ENCODE peak calls at places on chromosomes 5 and 9, in nine cellular contexts. O, R, T, H, V, L, J, X and Q are unnamed samples.

GRCh38 chr5:180785794-180786221 is 16.8 kb downstream of the MGAT1 start:
- DNase-seq in O (no peak), V (peak), J (no peak), X (no peak), T (no peak), L (no peak), R (no peak), H (no peak), Q (no peak)

GRCh38 chr9:95778957-95779356 is 96.5 kb upstream of the ERCC6L2 start:
- DNase-seq in H (no peak), T (no peak), X (no peak), L (no peak), R (no peak), V (no peak), J (no peak), O (no peak), Q (no peak)

GRCh38 chr5:145793574-145793973 is 41.6 kb downstream of the PRELID2 start:
- DNase-seq in J (no peak), L (no peak), V (no peak), T (no peak), O (no peak), H (no peak), R (no peak), X (no peak), Q (no peak)

GRCh38 chr9:132769895-132770774 is 99.9 kb downstream of the GTF3C4 start:
- DNase-seq in V (peak), J (no peak), O (peak), X (peak), H (no peak), T (no peak), L (peak), R (peak), Q (no peak)

GRCh38 chr9:79616013-79616412 is 44.2 kb downstream of the TLE4 start:
- DNase-seq in H (no peak), V (no peak), J (no peak), X (no peak), L (no peak), T (no peak), O (no peak), R (no peak), Q (no peak)

GRCh38 chr5:156019786-156020185 is 307.2 kb upstream of the SGCD start:
- DNase-seq in R (no peak), H (no peak), X (no peak), J (no peak), O (no peak), T (no peak), V (no peak), L (no peak), Q (no peak)

GRCh38 chr5:141779642-141780041 is 97.6 kb upstream of the ARAP3 start:
- DNase-seq in H (no peak), J (no peak), V (no peak), X (no peak), R (no peak), O (no peak), L (no peak), T (no peak), Q (no peak)

GRCh38 chr5:41748631-41749030 is 121.6 kb downstream of the OXCT1 start:
- DNase-seq in V (no peak), T (no peak), X (no peak), H (no peak), O (peak), L (no peak), R (no peak), J (no peak), Q (peak)

GRCh38 chr9:91422832-91423711 is 560 bp downstream of the NFIL3 start:
- DNase-seq in L (peak), H (no peak), X (peak), O (no peak), T (no peak), R (peak), V (peak), J (no peak), Q (no peak)

GRCh38 chr9:27497883-27498553 is 26.1 kb upstream of the IFNK start:
- DNase-seq in J (no peak), X (no peak), V (no peak), H (no peak), R (no peak), T (no peak), O (no peak), L (no peak), Q (no peak)

GRCh38 chr5:126395198-126395597 is 28.0 kb upstream of the GRAMD2B start:
- DNase-seq in H (no peak), O (no peak), V (peak), R (no peak), T (no peak), X (no peak), J (no peak), L (no peak), Q (no peak)

GRCh38 chr9:130423272-130423671 is 21.5 kb upstream of the ASS1 start:
- DNase-seq in R (no peak), O (no peak), T (no peak), V (no peak), X (no peak), H (peak), J (no peak), L (no peak), Q (no peak)

GRCh38 chr9:10785255-10785654 is 172.5 kb upstream of the PTPRD start:
- DNase-seq in J (no peak), V (no peak), R (no peak), T (no peak), O (no peak), L (no peak), X (no peak), H (no peak), Q (no peak)

GRCh38 chr5:61850696-61851095 is 455.3 kb upstream of the KIF2A start:
- DNase-seq in H (no peak), T (no peak), O (no peak), V (no peak), L (no peak), R (no peak), X (no peak), J (no peak), Q (no peak)

GRCh38 chr9:69599232-69599971 is 72.8 kb downstream of the APBA1 start:
- DNase-seq in T (no peak), J (no peak), V (no peak), X (no peak), H (no peak), O (no peak), L (no peak), R (no peak), Q (no peak)

GRCh38 chr5:19837536-19838179 is 150.3 kb downstream of the CDH18 start:
- DNase-seq in L (no peak), J (no peak), O (no peak), R (no peak), T (no peak), X (no peak), V (no peak), H (no peak), Q (no peak)

DNA sequence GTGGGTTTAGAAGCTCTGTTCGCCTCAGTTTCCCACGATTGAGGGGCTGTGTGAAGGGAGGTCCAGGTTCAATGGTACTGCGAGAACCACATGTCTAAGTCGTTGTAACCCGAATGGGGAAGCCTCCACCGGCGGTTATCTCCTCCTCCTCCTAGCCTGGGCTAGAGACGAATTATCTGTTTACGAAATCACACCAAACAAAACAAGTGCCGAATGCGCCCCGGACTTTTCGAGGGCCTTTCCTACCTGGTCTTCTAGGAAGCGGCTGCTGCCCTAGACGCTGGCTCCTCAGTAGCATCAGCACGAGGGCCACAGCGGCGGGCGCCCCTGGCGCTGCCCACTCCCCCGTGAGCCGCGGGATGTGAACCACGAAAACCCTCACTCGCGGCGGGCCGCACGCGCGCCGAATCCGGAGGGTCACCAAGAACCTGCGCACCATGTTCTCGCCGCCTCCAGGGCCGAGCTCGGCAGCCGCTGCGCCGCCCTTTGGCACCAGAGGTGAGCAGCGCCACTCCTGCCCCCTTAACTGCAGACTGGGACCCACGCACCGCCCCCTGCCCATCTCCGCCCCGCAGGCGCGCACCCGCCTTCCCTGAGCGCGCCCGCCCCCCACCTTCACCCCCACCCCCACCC is at the start of gene CDKN2A:
- DNase-seq in X (no peak), O (no peak), R (no peak), V (peak), T (no peak), J (no peak), H (peak), L (no peak), Q (no peak)
- TF ChIP-seq REST in X (no peak), O (no peak), R (no peak), V (no peak), T (no peak), J (no peak), H (no peak), L (no peak), Q (no peak)

DNA sequence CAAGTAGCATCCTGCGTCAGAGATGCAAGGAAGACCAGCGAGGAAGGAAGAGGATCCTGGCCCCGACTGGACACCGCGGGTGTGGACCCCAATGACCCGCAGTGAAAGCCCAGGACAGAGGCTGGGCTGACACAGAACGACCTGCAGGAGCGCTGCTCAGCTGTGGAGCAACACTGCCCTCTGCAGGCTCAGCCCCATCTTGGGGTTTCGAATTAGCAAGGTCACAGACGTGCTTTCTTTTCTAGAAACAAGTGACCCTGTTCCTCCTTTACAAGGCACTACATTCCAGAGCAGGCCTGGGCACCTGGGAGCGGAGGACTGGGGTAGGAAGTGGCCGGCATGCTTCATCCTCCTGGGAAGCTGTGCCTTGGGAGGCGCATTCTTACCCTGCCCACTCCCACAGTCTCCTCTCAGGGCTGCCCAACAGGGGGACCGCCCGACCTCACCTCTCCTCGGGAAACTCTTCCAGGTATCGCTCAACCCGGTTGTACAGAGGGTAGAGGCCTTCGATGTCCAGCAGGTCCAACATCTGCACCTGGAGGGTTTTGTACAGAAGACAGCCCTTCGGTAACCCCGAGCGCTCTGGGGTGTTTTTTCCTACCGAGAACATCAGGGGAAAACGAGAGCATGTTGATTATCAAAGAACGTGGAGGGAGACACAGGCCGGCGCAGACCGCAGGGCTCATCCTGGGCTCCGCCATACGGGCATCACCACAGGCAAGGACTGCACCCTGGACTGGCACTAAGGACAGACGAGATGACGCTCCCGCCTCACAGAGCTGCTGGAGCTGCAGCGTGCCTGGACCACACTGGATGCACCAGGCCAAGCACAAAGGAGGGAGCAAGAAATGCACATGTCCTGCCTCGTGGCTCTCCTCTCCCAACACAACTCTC is 35.0 kb downstream of the IPPK start:
- DNase-seq in T (peak), O (peak), X (peak), H (peak), L (peak), R (peak), V (peak), J (peak), Q (peak)
- TF ChIP-seq REST in T (no peak), O (no peak), X (no peak), H (no peak), L (no peak), R (no peak), V (no peak), J (no peak), Q (no peak)

GRCh38 chr9:127661342-127661741 is 45.4 kb upstream of the CFAP157 start:
- DNase-seq in R (no peak), O (no peak), T (no peak), H (peak), J (no peak), V (peak), X (no peak), L (no peak), Q (no peak)

GRCh38 chr9:127667127-127667844 is 39.5 kb upstream of the CFAP157 start:
- DNase-seq in R (no peak), T (no peak), X (no peak), J (no peak), H (no peak), L (no peak), V (no peak), O (no peak), Q (no peak)

GRCh38 chr9:127662617-127663016 is 44.2 kb upstream of the CFAP157 start:
- DNase-seq in T (no peak), L (no peak), J (no peak), O (no peak), X (no peak), H (no peak), R (no peak), V (no peak), Q (no peak)

GRCh38 chr9:127664678-127665507 is 41.9 kb upstream of the CFAP157 start:
- DNase-seq in R (no peak), J (no peak), T (no peak), L (peak), H (peak), X (no peak), V (no peak), O (no peak), Q (no peak)

GRCh38 chr9:127664324-127664677 is 42.5 kb upstream of the CFAP157 start:
- DNase-seq in J (no peak), R (no peak), L (no peak), V (no peak), O (no peak), T (no peak), X (no peak), H (no peak), Q (no peak)
- TF ChIP-seq REST in J (no peak), R (no peak), L (no peak), V (no peak), O (no peak), T (no peak), X (no peak), H (no peak), Q (no peak)

GRCh38 chr9:137761793-137762192 is 115.8 kb upstream of the CACNA1B start:
- DNase-seq in O (no peak), X (no peak), V (no peak), H (no peak), R (no peak), L (no peak), J (no peak), T (no peak), Q (no peak)

GRCh38 chr9:137759649-137760321 is 117.8 kb upstream of the CACNA1B start:
- DNase-seq in V (peak), T (no peak), X (no peak), L (no peak), J (no peak), R (no peak), O (no peak), H (no peak), Q (no peak)

GRCh38 chr9:137759117-137759516 is 118.5 kb upstream of the CACNA1B start:
- DNase-seq in V (no peak), H (no peak), T (no peak), L (no peak), J (no peak), R (no peak), X (no peak), O (peak), Q (no peak)

GRCh38 chr9:137761032-137761431 is 116.5 kb upstream of the CACNA1B start:
- DNase-seq in X (no peak), J (no peak), V (no peak), H (no peak), T (no peak), R (no peak), O (peak), L (no peak), Q (no peak)

GRCh38 chr9:137760426-137760825 is 117.2 kb upstream of the CACNA1B start:
- DNase-seq in L (no peak), O (no peak), T (no peak), X (no peak), H (no peak), J (no peak), V (no peak), R (no peak), Q (no peak)
- TF ChIP-seq REST in L (no peak), O (no peak), T (no peak), X (no peak), H (no peak), J (no peak), V (no peak), R (no peak), Q (no peak)

GRCh38 chr5:96794757-96795156 is 13.0 kb downstream of the ERAP1 start:
- DNase-seq in H (no peak), V (no peak), R (no peak), X (no peak), L (no peak), T (no peak), O (no peak), J (no peak), Q (no peak)
- TF ChIP-seq REST in H (no peak), V (no peak), R (no peak), X (no peak), L (no peak), T (no peak), O (no peak), J (no peak), Q (no peak)

GRCh38 chr5:32222723-32223470 is 48.8 kb upstream of the GOLPH3 start:
- DNase-seq in R (no peak), X (no peak), V (no peak), O (no peak), H (no peak), L (no peak), T (no peak), J (no peak), Q (no peak)
- TF ChIP-seq REST in R (no peak), X (no peak), V (no peak), O (no peak), H (no peak), L (no peak), T (no peak), J (no peak), Q (no peak)

GRCh38 chr9:36315283-36315682 is 57.0 kb upstream of the GNE start:
- DNase-seq in V (no peak), J (no peak), O (no peak), L (no peak), R (no peak), H (no peak), T (no peak), X (no peak), Q (no peak)

GRCh38 chr9:36318212-36318802 is 60.1 kb upstream of the GNE start:
- DNase-seq in J (no peak), R (no peak), O (no peak), H (no peak), X (no peak), L (no peak), V (no peak), T (no peak), Q (no peak)

GRCh38 chr9:36317766-36318165 is 59.5 kb upstream of the GNE start:
- DNase-seq in R (peak), X (no peak), L (peak), V (peak), T (no peak), J (no peak), O (no peak), H (no peak), Q (no peak)

GRCh38 chr9:36316049-36316448 is 57.8 kb upstream of the GNE start:
- DNase-seq in X (no peak), J (no peak), L (no peak), O (no peak), T (no peak), R (no peak), H (no peak), V (no peak), Q (no peak)

DNA sequence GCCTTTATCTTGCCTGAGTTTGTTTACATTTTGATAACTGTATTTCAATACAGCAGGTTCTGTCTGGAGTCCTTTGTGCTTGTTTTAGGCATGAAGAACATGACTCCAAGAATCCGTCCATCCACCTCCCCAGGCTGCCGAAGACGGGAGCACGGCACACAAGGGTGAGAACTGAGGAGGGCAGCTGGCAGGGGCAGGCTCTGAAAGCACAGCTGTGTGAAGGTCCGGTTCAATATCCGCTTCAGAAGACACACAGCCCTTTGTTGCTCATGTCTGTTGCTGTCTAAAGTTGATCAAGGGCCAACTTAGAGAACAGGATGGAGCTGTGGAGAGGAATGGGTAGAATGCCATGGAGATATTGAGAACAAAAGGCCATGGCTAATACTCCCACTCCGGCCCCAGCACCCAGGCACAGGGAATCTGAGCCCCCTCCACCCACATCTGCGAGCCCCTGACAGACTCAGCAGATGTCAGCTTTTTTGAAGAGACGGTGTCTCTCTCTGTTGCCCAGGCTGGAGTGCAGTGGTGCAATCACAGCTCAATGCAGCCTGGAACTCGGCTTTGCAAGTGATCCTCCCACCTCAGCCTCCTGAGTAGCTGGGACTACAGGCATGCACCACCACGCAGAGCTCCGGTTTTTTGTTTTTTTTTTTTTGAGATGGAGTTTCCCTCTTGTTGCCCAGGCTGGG is 58.5 kb upstream of the GNE start:
- DNase-seq in O (no peak), X (no peak), J (no peak), T (no peak), L (peak), V (no peak), R (no peak), H (no peak), Q (no peak)
- TF ChIP-seq REST in O (no peak), X (no peak), J (no peak), T (no peak), L (no peak), V (no peak), R (no peak), H (no peak), Q (no peak)